ENCODE peak calls at places on chromosomes 1 and 21, in seven cellular contexts. One of them, this sample, is unnamed.

GRCh38 chr1:86741947-86742572 is 37.7 kb downstream of the SH3GLB1 start:
- DNase-seq in NAMALWA: peak; percentile 68
- DNase-seq in activated CD4-positive, alpha-beta T cell treated with anti-CD3 and anti-CD28 coated beads, Interleukin-2, amount 50 U/mL, for 1 hour: peak; percentile 39
- DNase-seq in epithelial cell of esophagus: peak; percentile 63
- DNase-seq in mucosa of descending colon: no peak
- DNase-seq in T-cell: peak; percentile 46
- DNase-seq in K562: peak; percentile 33
- DNase-seq in this sample: peak; percentile 48

GRCh38 chr1:227333423-227333822 is 15.1 kb upstream of the CDC42BPA start:
- DNase-seq in T-cell: no peak
- DNase-seq in K562: no peak
- DNase-seq in activated CD4-positive, alpha-beta T cell treated with anti-CD3 and anti-CD28 coated beads, Interleukin-2, amount 50 U/mL, for 1 hour: no peak
- DNase-seq in epithelial cell of esophagus: peak; percentile 82
- DNase-seq in mucosa of descending colon: no peak
- DNase-seq in NAMALWA: no peak
- DNase-seq in this sample: no peak

GRCh38 chr1:67439277-67440029 is 9.3 kb upstream of the SERBP1 start:
- DNase-seq in K562: no peak
- DNase-seq in activated CD4-positive, alpha-beta T cell treated with anti-CD3 and anti-CD28 coated beads, Interleukin-2, amount 50 U/mL, for 1 hour: no peak
- DNase-seq in NAMALWA: no peak
- DNase-seq in epithelial cell of esophagus: no peak
- DNase-seq in mucosa of descending colon: no peak
- DNase-seq in T-cell: no peak
- DNase-seq in this sample: no peak

GRCh38 chr1:78651247-78651646 is 1.6 kb downstream of the IFI44 start:
- DNase-seq in K562: no peak
- DNase-seq in activated CD4-positive, alpha-beta T cell treated with anti-CD3 and anti-CD28 coated beads, Interleukin-2, amount 50 U/mL, for 1 hour: no peak
- DNase-seq in T-cell: no peak
- DNase-seq in epithelial cell of esophagus: no peak
- DNase-seq in mucosa of descending colon: peak; percentile 45
- DNase-seq in NAMALWA: no peak
- DNase-seq in this sample: no peak

GRCh38 chr1:204074274-204075115 is 1.6 kb downstream of the SOX13 start:
- DNase-seq in activated CD4-positive, alpha-beta T cell treated with anti-CD3 and anti-CD28 coated beads, Interleukin-2, amount 50 U/mL, for 1 hour: no peak
- DNase-seq in T-cell: no peak
- DNase-seq in epithelial cell of esophagus: peak; percentile 50
- DNase-seq in NAMALWA: no peak
- DNase-seq in K562: no peak
- DNase-seq in mucosa of descending colon: peak; percentile 83
- DNase-seq in this sample: no peak

GRCh38 chr1:9628541-9629444 is 22.7 kb upstream of the PIK3CD start:
- DNase-seq in NAMALWA: peak; percentile 83
- DNase-seq in activated CD4-positive, alpha-beta T cell treated with anti-CD3 and anti-CD28 coated beads, Interleukin-2, amount 50 U/mL, for 1 hour: peak; percentile 63
- DNase-seq in epithelial cell of esophagus: no peak
- DNase-seq in K562: no peak
- DNase-seq in T-cell: peak; percentile 66
- DNase-seq in mucosa of descending colon: peak; percentile 78
- DNase-seq in this sample: peak; percentile 89

GRCh38 chr1:14961661-14962267 is 191.8 kb upstream of the TMEM51 start:
- DNase-seq in T-cell: no peak
- DNase-seq in epithelial cell of esophagus: no peak
- DNase-seq in mucosa of descending colon: no peak
- DNase-seq in NAMALWA: peak; percentile 47
- DNase-seq in K562: peak; percentile 34
- DNase-seq in activated CD4-positive, alpha-beta T cell treated with anti-CD3 and anti-CD28 coated beads, Interleukin-2, amount 50 U/mL, for 1 hour: no peak
- DNase-seq in this sample: peak; percentile 7

GRCh38 chr1:92832537-92833160 is 809 bp downstream of the RPL5 start:
- DNase-seq in mucosa of descending colon: no peak
- DNase-seq in K562: no peak
- DNase-seq in activated CD4-positive, alpha-beta T cell treated with anti-CD3 and anti-CD28 coated beads, Interleukin-2, amount 50 U/mL, for 1 hour: no peak
- DNase-seq in NAMALWA: no peak
- DNase-seq in epithelial cell of esophagus: no peak
- DNase-seq in T-cell: no peak
- DNase-seq in this sample: peak; percentile 32

GRCh38 chr1:28927442-28928305 is 13.3 kb downstream of the EPB41 start:
- DNase-seq in T-cell: no peak
- DNase-seq in K562: no peak
- DNase-seq in epithelial cell of esophagus: no peak
- DNase-seq in activated CD4-positive, alpha-beta T cell treated with anti-CD3 and anti-CD28 coated beads, Interleukin-2, amount 50 U/mL, for 1 hour: no peak
- DNase-seq in mucosa of descending colon: no peak
- DNase-seq in NAMALWA: peak; percentile 84
- DNase-seq in this sample: peak; percentile 38

GRCh38 chr1:58858344-58858673 is 74.5 kb upstream of the JUN start:
- DNase-seq in epithelial cell of esophagus: no peak
- DNase-seq in T-cell: peak; percentile 17
- DNase-seq in activated CD4-positive, alpha-beta T cell treated with anti-CD3 and anti-CD28 coated beads, Interleukin-2, amount 50 U/mL, for 1 hour: no peak
- DNase-seq in NAMALWA: peak; percentile 7
- DNase-seq in K562: no peak
- DNase-seq in mucosa of descending colon: no peak
- DNase-seq in this sample: peak; percentile 57

GRCh38 chr1:165481820-165482532 is 37.0 kb upstream of the RXRG start:
- DNase-seq in mucosa of descending colon: no peak
- DNase-seq in K562: no peak
- DNase-seq in T-cell: no peak
- DNase-seq in NAMALWA: no peak
- DNase-seq in epithelial cell of esophagus: peak; percentile 86
- DNase-seq in activated CD4-positive, alpha-beta T cell treated with anti-CD3 and anti-CD28 coated beads, Interleukin-2, amount 50 U/mL, for 1 hour: no peak
- DNase-seq in this sample: no peak

GRCh38 chr1:44336668-44337067 is 18.4 kb downstream of the ERI3 start:
- DNase-seq in NAMALWA: no peak
- DNase-seq in mucosa of descending colon: no peak
- DNase-seq in K562: no peak
- DNase-seq in activated CD4-positive, alpha-beta T cell treated with anti-CD3 and anti-CD28 coated beads, Interleukin-2, amount 50 U/mL, for 1 hour: no peak
- DNase-seq in epithelial cell of esophagus: no peak
- DNase-seq in T-cell: no peak
- DNase-seq in this sample: no peak

GRCh38 chr1:222654849-222655248 is 37.0 kb downstream of the MIA3 start:
- DNase-seq in T-cell: peak; percentile 76
- DNase-seq in NAMALWA: peak; percentile 94
- DNase-seq in epithelial cell of esophagus: no peak
- DNase-seq in K562: no peak
- DNase-seq in mucosa of descending colon: peak; percentile 65
- DNase-seq in activated CD4-positive, alpha-beta T cell treated with anti-CD3 and anti-CD28 coated beads, Interleukin-2, amount 50 U/mL, for 1 hour: peak; percentile 71
- DNase-seq in this sample: peak; percentile 89

GRCh38 chr21:32717851-32718316 is 9.9 kb downstream of the SYNJ1 start:
- DNase-seq in T-cell: no peak
- DNase-seq in epithelial cell of esophagus: peak; percentile 59
- DNase-seq in activated CD4-positive, alpha-beta T cell treated with anti-CD3 and anti-CD28 coated beads, Interleukin-2, amount 50 U/mL, for 1 hour: no peak
- DNase-seq in K562: no peak
- DNase-seq in NAMALWA: no peak
- DNase-seq in mucosa of descending colon: no peak
- DNase-seq in this sample: no peak

GRCh38 chr21:44992608-44993031 is 52.8 kb downstream of the SLX9 start:
- DNase-seq in mucosa of descending colon: peak; percentile 40
- DNase-seq in T-cell: no peak
- DNase-seq in activated CD4-positive, alpha-beta T cell treated with anti-CD3 and anti-CD28 coated beads, Interleukin-2, amount 50 U/mL, for 1 hour: no peak
- DNase-seq in NAMALWA: no peak
- DNase-seq in K562: no peak
- DNase-seq in epithelial cell of esophagus: no peak
- DNase-seq in this sample: no peak

GRCh38 chr1:67514786-67515185 is 84.6 kb upstream of the SERBP1 start:
- DNase-seq in NAMALWA: no peak
- DNase-seq in mucosa of descending colon: no peak
- DNase-seq in K562: no peak
- DNase-seq in epithelial cell of esophagus: no peak
- DNase-seq in T-cell: no peak
- DNase-seq in activated CD4-positive, alpha-beta T cell treated with anti-CD3 and anti-CD28 coated beads, Interleukin-2, amount 50 U/mL, for 1 hour: no peak
- DNase-seq in this sample: no peak

GRCh38 chr1:35876988-35877387 is 6.0 kb upstream of the AGO1 start:
- DNase-seq in activated CD4-positive, alpha-beta T cell treated with anti-CD3 and anti-CD28 coated beads, Interleukin-2, amount 50 U/mL, for 1 hour: no peak
- DNase-seq in mucosa of descending colon: no peak
- DNase-seq in K562: peak; percentile 39
- DNase-seq in T-cell: no peak
- DNase-seq in epithelial cell of esophagus: peak; percentile 44
- DNase-seq in NAMALWA: peak; percentile 35
- DNase-seq in this sample: peak; percentile 10

This sample was measured in GM12865.